ENCODE peak calls at places on chromosomes 5 and 9, in five cellular contexts. One of them, this sample, is unnamed. For H3K4me1, the result is how much of the 10 kb centered on the place peaks cover.

GRCh38 chr9:119453490-119453911 is 84.3 kb upstream of the BRINP1 start:
- DNase-seq in neuronal stem cell: no peak
- DNase-seq in right lobe of liver: no peak
- DNase-seq in adrenal gland: no peak
- DNase-seq in GM23248: peak
- DNase-seq in this sample: no peak

GRCh38 chr9:132141948-132142594 is 19.8 kb upstream of the NTNG2 start:
- DNase-seq in adrenal gland: no peak
- DNase-seq in right lobe of liver: no peak
- DNase-seq in neuronal stem cell: no peak
- DNase-seq in GM23248: peak
- DNase-seq in this sample: no peak

GRCh38 chr9:95732803-95733686 is 142.4 kb upstream of the ERCC6L2 start:
- DNase-seq in right lobe of liver: no peak
- DNase-seq in GM23248: no peak
- DNase-seq in neuronal stem cell: no peak
- DNase-seq in adrenal gland: no peak
- DNase-seq in this sample: no peak

GRCh38 chr5:4773827-4774317 is 366.3 kb upstream of the ADAMTS16 start:
- DNase-seq in right lobe of liver: no peak
- DNase-seq in GM23248: no peak
- DNase-seq in neuronal stem cell: no peak
- DNase-seq in adrenal gland: no peak
- DNase-seq in this sample: no peak

GRCh38 chr5:138315751-138316278 is 15.8 kb downstream of the CDC25C start:
- DNase-seq in right lobe of liver: no peak
- DNase-seq in neuronal stem cell: no peak
- DNase-seq in GM23248: no peak
- DNase-seq in adrenal gland: no peak
- DNase-seq in this sample: no peak

GRCh38 chr5:179870403-179870903 is 11.8 kb upstream of the MRNIP start:
- DNase-seq in GM23248: peak
- DNase-seq in right lobe of liver: no peak
- DNase-seq in adrenal gland: peak
- DNase-seq in neuronal stem cell: no peak
- DNase-seq in this sample: peak

GRCh38 chr5:82332889-82333619 is 54.9 kb upstream of the RPS23 start:
- DNase-seq in neuronal stem cell: no peak
- DNase-seq in right lobe of liver: no peak
- DNase-seq in GM23248: peak
- DNase-seq in adrenal gland: no peak
- DNase-seq in this sample: no peak

GRCh38 chr9:30301271-30301963 is 2083.0 kb upstream of the ACO1 start:
- DNase-seq in adrenal gland: no peak
- DNase-seq in GM23248: no peak
- DNase-seq in right lobe of liver: no peak
- DNase-seq in neuronal stem cell: no peak
- DNase-seq in this sample: peak

GRCh38 chr5:179730852-179731251 is 1.8 kb upstream of the MAML1 start:
- DNase-seq in right lobe of liver: no peak
- DNase-seq in neuronal stem cell: no peak
- DNase-seq in GM23248: no peak
- DNase-seq in adrenal gland: no peak
- DNase-seq in this sample: no peak

GRCh38 chr9:126516936-126517750 is 96.6 kb upstream of the LMX1B start:
- DNase-seq in GM23248: peak
- DNase-seq in right lobe of liver: no peak
- DNase-seq in neuronal stem cell: no peak
- DNase-seq in adrenal gland: no peak
- DNase-seq in this sample: peak

GRCh38 chr9:2016411-2017208 is 1.5 kb downstream of the SMARCA2 start:
- DNase-seq in adrenal gland: peak
- DNase-seq in right lobe of liver: peak
- DNase-seq in neuronal stem cell: peak
- DNase-seq in GM23248: peak
- DNase-seq in this sample: peak

GRCh38 chr9:103977163-103977562 is 116.9 kb upstream of the SMC2 start:
- DNase-seq in right lobe of liver: no peak
- DNase-seq in neuronal stem cell: no peak
- DNase-seq in adrenal gland: no peak
- DNase-seq in GM23248: no peak
- DNase-seq in this sample: no peak

GRCh38 chr9:96566401-96567202 is 53.0 kb downstream of the CDC14B start:
- DNase-seq in neuronal stem cell: peak
- DNase-seq in adrenal gland: peak
- DNase-seq in right lobe of liver: peak
- DNase-seq in GM23248: peak
- DNase-seq in this sample: peak

GRCh38 chr9:655875-656274 is 185.6 kb upstream of the DMRT1 start:
- DNase-seq in right lobe of liver: peak
- DNase-seq in neuronal stem cell: no peak
- DNase-seq in adrenal gland: peak
- DNase-seq in GM23248: peak
- DNase-seq in this sample: peak

GRCh38 chr9:106860731-106861584 is 2.0 kb upstream of the ZNF462 start:
- DNase-seq in GM23248: peak
- DNase-seq in right lobe of liver: no peak
- DNase-seq in neuronal stem cell: peak
- DNase-seq in adrenal gland: peak
- DNase-seq in this sample: peak

GRCh38 chr9:18297532-18297872 is 176.5 kb upstream of the ADAMTSL1 start:
- DNase-seq in adrenal gland: no peak
- DNase-seq in GM23248: no peak
- DNase-seq in neuronal stem cell: no peak
- DNase-seq in right lobe of liver: no peak
- DNase-seq in this sample: no peak

GRCh38 chr5:57032151-57032551 is 80.2 kb upstream of the MIER3 start:
- DNase-seq in adrenal gland: peak
- DNase-seq in neuronal stem cell: no peak
- DNase-seq in right lobe of liver: no peak
- DNase-seq in GM23248: no peak
- DNase-seq in this sample: no peak

GRCh38 chr9:133687856-133688761 is 50.0 kb downstream of the SARDH start:
- DNase-seq in neuronal stem cell: no peak
- DNase-seq in right lobe of liver: no peak
- DNase-seq in adrenal gland: no peak
- DNase-seq in GM23248: no peak
- DNase-seq in this sample: no peak

GRCh38 chr9:76927540-76928240 is 21.8 kb upstream of the PRUNE2 start:
- DNase-seq in GM23248: peak
- DNase-seq in right lobe of liver: no peak
- DNase-seq in adrenal gland: no peak
- DNase-seq in neuronal stem cell: no peak
- DNase-seq in this sample: no peak

GRCh38 chr9:34994429-34995287 is 5.1 kb downstream of the DNAJB5 start:
- DNase-seq in adrenal gland: peak
- DNase-seq in neuronal stem cell: no peak
- DNase-seq in GM23248: peak
- DNase-seq in right lobe of liver: no peak
- DNase-seq in this sample: peak

GRCh38 chr5:111755942-111756353 is 1.0 kb downstream of the NREP start:
- DNase-seq in adrenal gland: no peak
- DNase-seq in right lobe of liver: no peak
- DNase-seq in GM23248: peak
- DNase-seq in neuronal stem cell: no peak
- DNase-seq in this sample: no peak

GRCh38 chr9:36798350-36799065 is 225.8 kb downstream of the MELK start:
- DNase-seq in right lobe of liver: no peak
- DNase-seq in neuronal stem cell: no peak
- DNase-seq in adrenal gland: no peak
- DNase-seq in GM23248: no peak
- DNase-seq in this sample: no peak

GRCh38 chr5:67133781-67134180 is 62.8 kb downstream of the CD180 start:
- DNase-seq in adrenal gland: no peak
- DNase-seq in right lobe of liver: no peak
- DNase-seq in GM23248: no peak
- DNase-seq in neuronal stem cell: no peak
- DNase-seq in this sample: no peak

GRCh38 chr9:89433826-89434225 is 64.1 kb downstream of the SEMA4D start:
- DNase-seq in adrenal gland: no peak
- DNase-seq in right lobe of liver: no peak
- DNase-seq in neuronal stem cell: no peak
- DNase-seq in GM23248: peak
- DNase-seq in this sample: no peak
- H3K4me1 ChIP-seq in adrenal gland: under half
- H3K4me1 ChIP-seq in right lobe of liver: under half
- H3K4me1 ChIP-seq in neuronal stem cell: under half
- H3K4me1 ChIP-seq in GM23248: under half
- H3K4me1 ChIP-seq in this sample: under half

DNA sequence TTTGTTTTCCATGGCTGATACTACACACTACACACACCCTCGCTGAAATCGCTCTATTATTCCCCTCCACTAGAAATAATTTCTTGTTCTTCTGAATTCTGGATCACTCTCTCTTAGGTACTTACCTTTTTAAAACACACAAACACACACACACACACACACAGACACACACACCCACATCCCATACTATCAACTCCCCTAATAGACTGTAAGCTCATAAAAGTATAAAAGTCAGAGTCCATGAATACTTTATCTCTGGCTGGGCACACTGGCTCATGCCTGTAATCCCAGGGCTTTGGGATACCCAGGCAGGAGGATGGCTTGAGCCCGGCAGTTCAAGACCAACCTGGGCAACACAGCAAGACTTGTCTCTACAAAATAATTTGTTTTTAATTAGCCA is 11.1 kb downstream of the STRBP start:
- DNase-seq in neuronal stem cell: no peak
- DNase-seq in GM23248: no peak
- DNase-seq in right lobe of liver: no peak
- DNase-seq in adrenal gland: no peak
- DNase-seq in this sample: no peak
- H3K4me1 ChIP-seq in neuronal stem cell: under half
- H3K4me1 ChIP-seq in GM23248: under half
- H3K4me1 ChIP-seq in right lobe of liver: under half
- H3K4me1 ChIP-seq in adrenal gland: under half
- H3K4me1 ChIP-seq in this sample: under half

GRCh38 chr5:59557572-59557971 is 336.0 kb downstream of the PDE4D start:
- DNase-seq in neuronal stem cell: no peak
- DNase-seq in adrenal gland: no peak
- DNase-seq in right lobe of liver: no peak
- DNase-seq in GM23248: no peak
- DNase-seq in this sample: no peak

GRCh38 chr5:59562756-59563389 is 330.7 kb downstream of the PDE4D start:
- DNase-seq in GM23248: peak
- DNase-seq in right lobe of liver: peak
- DNase-seq in neuronal stem cell: peak
- DNase-seq in adrenal gland: no peak
- DNase-seq in this sample: no peak

GRCh38 chr5:59559323-59559722 is 334.2 kb downstream of the PDE4D start:
- DNase-seq in right lobe of liver: no peak
- DNase-seq in GM23248: no peak
- DNase-seq in adrenal gland: no peak
- DNase-seq in neuronal stem cell: no peak
- DNase-seq in this sample: no peak

GRCh38 chr5:59559847-59560246 is 333.7 kb downstream of the PDE4D start:
- DNase-seq in right lobe of liver: no peak
- DNase-seq in GM23248: no peak
- DNase-seq in neuronal stem cell: no peak
- DNase-seq in adrenal gland: no peak
- DNase-seq in this sample: no peak

GRCh38 chr5:59560553-59560952 is 333.0 kb downstream of the PDE4D start:
- DNase-seq in GM23248: no peak
- DNase-seq in adrenal gland: no peak
- DNase-seq in neuronal stem cell: no peak
- DNase-seq in right lobe of liver: no peak
- DNase-seq in this sample: no peak
- H3K4me1 ChIP-seq in GM23248: under half
- H3K4me1 ChIP-seq in adrenal gland: under half
- H3K4me1 ChIP-seq in neuronal stem cell: under half
- H3K4me1 ChIP-seq in right lobe of liver: under half
- H3K4me1 ChIP-seq in this sample: under half

DNA sequence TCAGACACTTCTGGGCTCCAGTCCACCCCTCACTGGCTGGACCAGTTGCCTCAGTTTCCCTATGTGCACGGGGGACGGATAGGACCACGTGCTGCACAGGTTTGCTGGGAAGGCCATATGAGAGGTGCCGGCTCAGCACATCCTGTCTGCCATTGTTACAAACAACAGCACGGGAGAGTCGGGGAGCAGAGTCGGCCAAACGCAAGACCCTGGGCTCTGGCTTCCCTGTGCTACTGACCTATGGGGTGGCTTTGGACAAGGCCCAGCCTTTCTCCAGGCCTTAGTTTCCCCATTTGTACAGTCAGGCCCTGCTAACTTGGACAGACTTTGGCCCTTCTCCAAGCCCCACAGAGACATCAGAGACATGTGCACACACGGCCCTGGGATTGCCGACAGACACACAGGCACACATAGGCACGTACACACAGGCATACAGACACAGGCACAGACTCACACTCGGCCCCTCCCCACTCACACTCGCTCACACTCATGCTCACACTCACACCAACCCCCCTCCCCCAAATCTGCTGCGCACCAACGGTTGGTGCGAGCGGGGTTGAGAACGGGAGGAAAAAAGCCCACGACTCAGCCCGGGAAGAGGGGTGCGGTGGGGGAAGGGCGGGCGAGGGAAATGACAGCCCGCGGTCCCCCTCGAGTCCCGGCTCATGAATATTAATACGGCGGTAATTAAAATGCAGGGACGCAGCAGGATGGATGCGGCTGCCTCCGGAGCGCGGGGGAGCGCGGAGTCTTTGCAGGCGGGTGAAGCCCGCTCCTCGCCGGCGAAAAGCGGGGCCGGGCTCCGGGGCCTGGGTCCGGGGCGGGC is 133.0 kb downstream of the C9orf50 start:
- DNase-seq in GM23248: peak
- DNase-seq in right lobe of liver: no peak
- DNase-seq in neuronal stem cell: no peak
- DNase-seq in adrenal gland: no peak
- DNase-seq in this sample: peak
- H3K4me1 ChIP-seq in GM23248: half or more
- H3K4me1 ChIP-seq in right lobe of liver: half or more
- H3K4me1 ChIP-seq in neuronal stem cell: half or more
- H3K4me1 ChIP-seq in adrenal gland: half or more
- H3K4me1 ChIP-seq in this sample: half or more